ENCODE peak calls at places on chromosomes 3 and 15, in ten cellular contexts. L is RWPE1; S is stomach; E is cardiac muscle cell; D is CD8-positive, alpha-beta T cell; M is tibial nerve; W is lung; I is CD8-positive, alpha-beta memory T cell; C is esophagus squamous epithelium; F is heart left ventricle. K is an unnamed sample.

GRCh38 chr3:131038326-131038725 is 11.6 kb downstream of the NEK11 start:
- DNase-seq in C (no peak), F (no peak), D (no peak), W (no peak), L (no peak), S (no peak), E (peak), M (no peak), I (no peak), K (no peak)

GRCh38 chr3:12966847-12967750 is 106.1 kb downstream of the IQSEC1 start:
- DNase-seq in C (no peak), E (peak), S (no peak), I (no peak), W (no peak), L (peak), M (no peak), D (no peak), F (no peak), K (no peak)

GRCh38 chr3:149277338-149277813 is 55.7 kb upstream of the CP start:
- DNase-seq in E (peak), S (no peak), I (no peak), D (peak), L (peak), W (no peak), M (no peak), F (no peak), C (no peak), K (no peak)

GRCh38 chr3:126629999-126630398 is 24.9 kb downstream of the TXNRD3 start:
- DNase-seq in S (no peak), L (no peak), C (no peak), M (no peak), D (no peak), W (no peak), I (no peak), E (no peak), F (no peak), K (no peak)

GRCh38 chr15:57436166-57436565 is 59.9 kb downstream of the CGNL1 start:
- DNase-seq in S (no peak), W (no peak), F (no peak), M (no peak), L (no peak), C (no peak), D (no peak), I (no peak), E (no peak), K (no peak)

GRCh38 chr3:37037352-37037751 is 44.0 kb downstream of the MLH1 start:
- DNase-seq in L (no peak), D (no peak), C (no peak), I (no peak), S (no peak), M (no peak), F (no peak), W (no peak), E (no peak), K (no peak)

GRCh38 chr15:67307156-67307555 is 52.6 kb downstream of the IQCH start:
- DNase-seq in F (no peak), C (no peak), D (no peak), I (no peak), M (no peak), L (no peak), S (no peak), W (no peak), E (peak), K (no peak)

GRCh38 chr15:41698779-41699178 is 38.6 kb downstream of the MGA start:
- DNase-seq in F (no peak), C (no peak), E (no peak), M (no peak), S (no peak), L (no peak), I (no peak), D (no peak), W (no peak), K (no peak)

GRCh38 chr15:65818927-65819562 is 27.0 kb upstream of the DENND4A start:
- DNase-seq in F (no peak), S (no peak), C (no peak), E (peak), W (no peak), L (no peak), I (no peak), M (no peak), D (no peak), K (no peak)
- H3K27ac ChIP-seq in F (peak), S (no peak), C (peak), E (no peak), W (no peak), L (no peak), I (peak), M (no peak), D (peak), K (no peak)

GRCh38 chr15:43352693-43353382 is 18.0 kb downstream of the ZSCAN29 start:
- DNase-seq in M (no peak), L (no peak), S (no peak), C (no peak), W (no peak), F (no peak), I (no peak), E (no peak), D (no peak), K (no peak)

GRCh38 chr15:43346305-43346704 is 15.9 kb upstream of the LCMT2 start:
- DNase-seq in D (no peak), S (no peak), E (no peak), F (no peak), M (no peak), I (no peak), W (no peak), C (no peak), L (no peak), K (no peak)

DNA sequence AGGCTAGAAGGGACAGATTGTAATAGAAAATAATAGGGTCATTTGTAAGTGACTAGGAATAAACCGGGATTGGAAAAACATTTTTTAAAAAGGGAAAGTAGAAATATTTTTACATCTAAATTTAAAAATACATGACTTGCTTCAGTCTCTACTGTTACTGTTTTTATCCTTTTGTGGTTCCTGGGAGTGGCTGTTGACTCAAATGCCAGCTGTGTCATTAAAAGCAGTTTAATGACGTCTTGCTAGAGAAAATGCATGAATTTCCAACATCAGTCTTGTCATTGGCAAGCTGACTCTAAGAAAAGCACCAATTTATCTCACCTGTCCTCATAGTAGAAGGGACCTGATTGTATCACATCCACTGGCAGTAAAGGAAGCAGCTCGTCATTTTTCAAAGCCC is 16.7 kb upstream of the LCMT2 start:
- DNase-seq in M (no peak), S (no peak), C (no peak), I (no peak), D (no peak), L (no peak), E (no peak), W (no peak), F (no peak), K (no peak)
- H3K27ac ChIP-seq in M (no peak), S (no peak), C (no peak), I (no peak), D (no peak), L (no peak), E (no peak), W (no peak), F (no peak), K (no peak)

GRCh38 chr15:98649996-98650870 is 1.9 kb downstream of the IGF1R start:
- DNase-seq in E (no peak), S (peak), W (peak), D (peak), C (no peak), I (no peak), L (no peak), F (peak), M (no peak), K (no peak)

GRCh38 chr15:98647026-98647773 is 1.1 kb upstream of the IGF1R start:
- DNase-seq in C (no peak), E (peak), S (peak), M (peak), I (no peak), F (peak), D (peak), W (peak), L (no peak), K (peak)

GRCh38 chr15:98649621-98649995 is 1.3 kb downstream of the IGF1R start:
- DNase-seq in S (peak), M (no peak), C (no peak), W (peak), L (no peak), D (peak), F (peak), I (no peak), E (no peak), K (no peak)

GRCh38 chr15:98647774-98648653 is at the start of gene IGF1R:
- DNase-seq in L (peak), I (peak), F (peak), C (peak), D (peak), M (peak), W (peak), S (peak), E (peak), K (peak)

DNA sequence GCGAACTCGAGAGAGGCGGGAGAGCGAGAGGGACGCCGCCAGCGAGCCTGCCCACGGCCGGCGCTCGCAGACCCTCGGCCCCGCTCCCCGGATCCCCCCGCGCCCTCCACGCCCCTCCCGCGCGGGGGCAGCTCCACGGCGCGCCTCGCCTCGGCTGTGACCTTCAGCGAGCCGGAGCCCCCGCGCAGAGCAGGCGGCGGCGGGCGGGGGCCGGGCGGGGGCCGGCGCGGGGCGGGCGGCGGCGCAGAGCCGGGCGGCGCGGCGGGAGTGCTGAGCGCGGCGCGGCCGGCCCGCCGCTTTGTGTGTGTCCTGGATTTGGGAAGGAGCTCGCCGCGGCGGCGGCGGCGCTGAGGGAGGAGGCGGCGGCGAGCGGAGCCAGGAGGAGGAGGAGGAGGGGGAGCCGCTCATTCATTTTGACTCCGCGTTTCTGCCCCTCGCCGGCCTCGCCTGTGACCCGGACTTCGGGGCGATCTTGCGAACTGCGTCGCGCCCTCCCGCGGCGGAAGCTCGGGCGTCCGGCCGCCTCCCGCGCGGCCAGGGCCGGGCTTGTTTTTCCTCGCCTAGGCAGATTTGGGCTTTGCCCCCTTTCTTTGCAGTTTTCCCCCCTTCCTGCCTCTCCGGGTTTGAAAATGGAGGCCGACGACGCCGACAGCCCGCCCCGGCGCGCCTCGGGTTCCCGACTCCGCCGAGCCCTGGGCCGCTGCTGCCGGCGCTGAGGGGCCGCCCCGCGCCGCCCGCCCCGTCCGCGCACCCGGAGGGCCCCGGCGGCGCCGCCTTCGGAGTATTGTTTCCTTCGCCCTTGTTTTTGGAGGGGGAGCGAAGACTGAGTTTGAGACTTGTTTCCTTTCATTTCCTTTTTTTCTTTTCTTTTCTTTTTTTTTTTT is 557 bp downstream of the IGF1R start:
- DNase-seq in S (peak), W (peak), E (peak), I (no peak), C (no peak), L (no peak), M (peak), D (peak), F (peak), K (no peak)
- H3K27ac ChIP-seq in S (peak), W (peak), E (peak), I (no peak), C (peak), L (peak), M (peak), D (peak), F (peak), K (peak)

GRCh38 chr3:55459838-55460237 is 27.3 kb downstream of the WNT5A start:
- DNase-seq in S (no peak), D (no peak), F (no peak), L (no peak), M (no peak), W (no peak), I (no peak), C (no peak), E (no peak), K (no peak)
- H3K27ac ChIP-seq in S (no peak), D (no peak), F (no peak), L (no peak), M (no peak), W (no peak), I (no peak), C (no peak), E (no peak), K (no peak)

GRCh38 chr15:88982304-88982945 is 69.2 kb upstream of the MFGE8 start:
- DNase-seq in C (no peak), L (no peak), S (no peak), F (peak), W (no peak), D (no peak), E (peak), M (peak), I (no peak), K (no peak)
- H3K27ac ChIP-seq in C (peak), L (no peak), S (no peak), F (peak), W (no peak), D (no peak), E (no peak), M (peak), I (no peak), K (no peak)

GRCh38 chr3:15271030-15271429 is 61.4 kb downstream of the SH3BP5 start:
- DNase-seq in L (no peak), I (no peak), F (no peak), D (no peak), W (no peak), E (no peak), C (no peak), S (no peak), M (no peak), K (no peak)
- H3K27ac ChIP-seq in L (no peak), I (no peak), F (peak), D (no peak), W (no peak), E (no peak), C (no peak), S (no peak), M (peak), K (no peak)

GRCh38 chr3:63955036-63955650 is 43.0 kb upstream of the SCAANT1 start:
- DNase-seq in C (no peak), M (no peak), W (no peak), L (no peak), I (no peak), F (no peak), S (no peak), E (no peak), D (no peak), K (no peak)
- H3K27ac ChIP-seq in C (no peak), M (no peak), W (no peak), L (no peak), I (no peak), F (no peak), S (no peak), E (no peak), D (no peak), K (no peak)

GRCh38 chr3:171282041-171282440 is 178.2 kb downstream of the TNIK start:
- DNase-seq in C (no peak), S (no peak), F (no peak), E (peak), D (no peak), M (no peak), L (no peak), W (no peak), I (no peak), K (no peak)

GRCh38 chr3:171285287-171285686 is 174.9 kb downstream of the TNIK start:
- DNase-seq in W (no peak), D (no peak), E (no peak), S (no peak), C (no peak), L (peak), F (no peak), M (no peak), I (no peak), K (no peak)

GRCh38 chr3:171286580-171287249 is 173.5 kb downstream of the TNIK start:
- DNase-seq in S (no peak), D (no peak), M (no peak), L (peak), I (no peak), C (no peak), E (peak), W (no peak), F (no peak), K (no peak)

GRCh38 chr3:171283248-171284222 is 176.7 kb downstream of the TNIK start:
- DNase-seq in I (no peak), L (no peak), W (no peak), F (peak), C (no peak), S (no peak), E (peak), D (no peak), M (no peak), K (no peak)

DNA sequence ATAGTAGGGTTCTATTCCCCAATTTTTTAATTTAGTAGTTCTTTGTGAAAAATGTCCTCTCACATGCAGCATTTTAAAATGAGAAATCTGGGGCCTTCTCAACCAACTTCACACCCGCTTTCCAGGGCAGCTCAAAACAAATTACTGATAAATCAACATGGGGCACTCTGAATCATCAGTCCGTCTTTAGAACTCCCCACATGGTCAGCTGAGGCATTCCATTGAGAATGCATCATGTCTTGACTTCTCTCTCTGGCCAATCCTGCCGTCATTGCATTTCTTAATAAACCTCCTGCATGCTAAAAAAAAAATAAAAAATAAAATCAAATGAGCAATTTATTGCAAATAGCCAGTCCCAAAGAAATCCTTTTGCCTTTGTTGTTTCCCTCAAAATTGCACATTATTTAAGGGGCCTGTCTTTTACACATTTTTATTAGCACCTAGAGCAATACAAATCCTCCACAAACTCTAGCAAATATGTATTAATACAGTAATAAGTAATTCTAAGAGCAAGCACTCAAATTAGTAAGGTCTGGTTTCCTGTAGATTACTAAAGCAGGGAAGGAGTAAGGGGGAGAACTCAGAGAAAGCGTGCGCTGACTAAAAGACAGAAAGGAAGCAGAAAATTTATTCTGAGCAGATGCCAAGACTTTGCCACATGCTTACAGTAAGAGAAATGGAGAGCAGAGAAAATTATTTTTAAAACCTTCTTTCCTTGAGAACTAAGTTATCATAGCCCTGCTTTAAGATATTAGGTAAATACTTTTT is 175.7 kb downstream of the TNIK start:
- DNase-seq in F (no peak), L (peak), W (no peak), D (no peak), I (no peak), S (no peak), M (peak), C (no peak), E (peak), K (no peak)
- H3K27ac ChIP-seq in F (peak), L (no peak), W (no peak), D (no peak), I (no peak), S (peak), M (peak), C (peak), E (no peak), K (no peak)

K was measured in caudate nucleus.